ENCODE peak calls at places on chromosomes 11 and 22, in four cellular contexts. One of them, this sample, is unnamed.
A peak's percentile ranks its signal among the peaks of the same experiment; 100 is the strongest.

GRCh38 chr11:9065614-9066431 is 25.6 kb downstream of the SCUBE2 start:
- DNase-seq in HCT116: no peak
- DNase-seq in neuronal stem cell: no peak
- DNase-seq in fibroblast of lung: no peak
- DNase-seq in this sample: peak; percentile 24

GRCh38 chr11:35404397-35404775 is 15.0 kb downstream of the SLC1A2 start:
- DNase-seq in HCT116: no peak
- DNase-seq in neuronal stem cell: no peak
- DNase-seq in fibroblast of lung: peak; percentile 45
- DNase-seq in this sample: peak; percentile 38

GRCh38 chr11:2300936-2301630 is 635 bp downstream of the C11orf21 start:
- DNase-seq in HCT116: no peak
- DNase-seq in neuronal stem cell: no peak
- DNase-seq in fibroblast of lung: no peak
- DNase-seq in this sample: no peak

GRCh38 chr11:101321222-101321621 is 191.6 kb upstream of the PGR start:
- DNase-seq in fibroblast of lung: no peak
- DNase-seq in neuronal stem cell: no peak
- DNase-seq in HCT116: no peak
- DNase-seq in this sample: no peak

GRCh38 chr11:134741453-134742227 is 329.6 kb upstream of the B3GAT1 start:
- DNase-seq in neuronal stem cell: no peak
- DNase-seq in HCT116: no peak
- DNase-seq in fibroblast of lung: peak; percentile 44
- DNase-seq in this sample: peak; percentile 53

GRCh38 chr11:122189259-122189658 is 73.2 kb upstream of the BLID start:
- DNase-seq in neuronal stem cell: no peak
- DNase-seq in fibroblast of lung: peak; percentile 95
- DNase-seq in HCT116: peak; percentile 90
- DNase-seq in this sample: peak; percentile 98

GRCh38 chr22:48702573-48703264 is 1125.0 kb downstream of the BRD1 start:
- DNase-seq in fibroblast of lung: no peak
- DNase-seq in neuronal stem cell: no peak
- DNase-seq in HCT116: no peak
- DNase-seq in this sample: no peak

GRCh38 chr11:122069946-122070345 is 46.1 kb downstream of the BLID start:
- DNase-seq in fibroblast of lung: peak; percentile 92
- DNase-seq in HCT116: no peak
- DNase-seq in neuronal stem cell: peak; percentile 83
- DNase-seq in this sample: peak; percentile 91

GRCh38 chr22:24146791-24147353 is 34.4 kb upstream of the SUSD2 start:
- DNase-seq in neuronal stem cell: no peak
- DNase-seq in fibroblast of lung: peak; percentile 93
- DNase-seq in HCT116: no peak
- DNase-seq in this sample: peak; percentile 92

GRCh38 chr11:69876013-69876412 is 56.8 kb upstream of the FGF3 start:
- DNase-seq in neuronal stem cell: no peak
- DNase-seq in fibroblast of lung: no peak
- DNase-seq in HCT116: no peak
- DNase-seq in this sample: no peak

GRCh38 chr11:73249304-73249703 is 22.8 kb upstream of the P2RY6 start:
- DNase-seq in HCT116: no peak
- DNase-seq in neuronal stem cell: no peak
- DNase-seq in fibroblast of lung: no peak
- DNase-seq in this sample: peak; percentile 22

GRCh38 chr22:46753761-46754109 is 8.7 kb upstream of the TBC1D22A start:
- DNase-seq in HCT116: no peak
- DNase-seq in neuronal stem cell: no peak
- DNase-seq in fibroblast of lung: no peak
- DNase-seq in this sample: no peak

GRCh38 chr11:68859123-68859522 is 17.4 kb upstream of the CPT1A start:
- DNase-seq in HCT116: no peak
- DNase-seq in fibroblast of lung: no peak
- DNase-seq in neuronal stem cell: no peak
- DNase-seq in this sample: no peak

GRCh38 chr11:111376453-111376871 is 2.6 kb downstream of the POU2AF1 start:
- DNase-seq in HCT116: no peak
- DNase-seq in neuronal stem cell: no peak
- DNase-seq in fibroblast of lung: no peak
- DNase-seq in this sample: no peak

GRCh38 chr11:111379500-111380136 is 543 bp upstream of the POU2AF1 start:
- DNase-seq in HCT116: no peak
- DNase-seq in fibroblast of lung: no peak
- DNase-seq in neuronal stem cell: no peak
- DNase-seq in this sample: no peak

GRCh38 chr11:111378773-111379499 is at the start of gene POU2AF1:
- DNase-seq in fibroblast of lung: no peak
- DNase-seq in neuronal stem cell: no peak
- DNase-seq in HCT116: no peak
- DNase-seq in this sample: peak; percentile 43

GRCh38 chr11:111382451-111382850 is 3.4 kb upstream of the POU2AF1 start:
- DNase-seq in fibroblast of lung: no peak
- DNase-seq in HCT116: no peak
- DNase-seq in neuronal stem cell: no peak
- DNase-seq in this sample: no peak

DNA sequence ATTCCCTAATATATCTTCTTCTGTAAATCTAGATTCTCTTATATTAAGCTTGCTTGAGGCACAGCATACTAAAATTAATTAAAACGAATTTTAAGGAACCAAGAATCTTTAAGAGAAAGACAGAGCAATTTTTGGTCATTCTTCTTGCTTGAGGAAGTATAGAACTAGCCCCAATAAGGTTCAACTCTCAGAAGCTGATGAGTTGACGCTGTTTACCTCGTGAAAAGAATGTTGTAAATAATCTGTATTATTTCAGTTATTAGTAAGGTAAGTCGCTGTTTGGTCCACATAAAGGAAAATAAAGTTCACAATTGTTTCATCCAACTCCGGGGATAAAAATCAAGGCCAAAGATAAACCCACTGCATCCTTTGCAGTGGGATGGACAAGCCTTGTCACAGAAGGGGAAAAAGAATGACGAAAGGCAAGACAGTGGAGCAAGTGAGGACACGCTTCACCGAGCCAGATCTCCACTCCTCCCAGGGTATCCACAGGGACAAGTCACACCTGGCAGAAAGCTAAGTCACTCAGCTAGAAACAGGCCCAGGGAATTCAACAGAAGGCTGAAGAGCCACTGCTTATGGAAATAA is 796 bp downstream of the POU2AF1 start:
- DNase-seq in neuronal stem cell: no peak
- DNase-seq in fibroblast of lung: no peak
- DNase-seq in HCT116: no peak
- DNase-seq in this sample: no peak
- H3K27ac ChIP-seq in neuronal stem cell: no peak overlapping the region
- H3K27ac ChIP-seq in fibroblast of lung: no peak overlapping the region
- H3K27ac ChIP-seq in HCT116: no peak overlapping the region
- H3K27ac ChIP-seq in this sample: no peak overlapping the region

GRCh38 chr11:59141673-59142460 is 789 bp upstream of the FAM111A start:
- DNase-seq in neuronal stem cell: no peak
- DNase-seq in HCT116: no peak
- DNase-seq in fibroblast of lung: peak; percentile 17
- DNase-seq in this sample: peak; percentile 68
- H3K27ac ChIP-seq in neuronal stem cell: no peak overlapping the region
- H3K27ac ChIP-seq in HCT116: peak overlapping the region; percentile 67
- H3K27ac ChIP-seq in fibroblast of lung: peak overlapping the region; percentile 97
- H3K27ac ChIP-seq in this sample: peak overlapping the region; percentile 82

DNA sequence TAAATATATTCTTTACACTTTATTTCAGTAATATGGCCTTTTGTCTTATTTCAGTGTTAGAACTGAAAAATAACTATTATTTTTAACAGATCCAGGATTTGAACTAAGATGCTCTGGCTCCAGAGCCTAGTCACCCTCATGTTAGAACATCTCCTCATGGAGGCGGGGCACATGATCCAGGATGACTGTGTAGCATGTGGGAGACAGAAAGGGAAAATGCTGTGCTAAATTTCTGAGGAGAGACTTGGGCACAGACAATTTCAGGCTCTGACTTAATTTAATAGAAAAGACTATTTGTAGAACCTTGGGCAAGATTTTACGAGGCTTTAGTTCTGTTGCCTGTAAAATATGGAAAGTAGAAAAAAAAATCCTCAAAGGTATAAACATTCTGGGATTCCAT is 24.1 kb downstream of the CTSC start:
- DNase-seq in fibroblast of lung: no peak
- DNase-seq in HCT116: no peak
- DNase-seq in neuronal stem cell: no peak
- DNase-seq in this sample: peak; percentile 27
- H3K27ac ChIP-seq in fibroblast of lung: no peak overlapping the region
- H3K27ac ChIP-seq in HCT116: no peak overlapping the region
- H3K27ac ChIP-seq in neuronal stem cell: no peak overlapping the region
- H3K27ac ChIP-seq in this sample: no peak overlapping the region

GRCh38 chr11:63763506-63764200 is 4.9 kb downstream of the ZFTA start:
- DNase-seq in fibroblast of lung: peak; percentile 18
- DNase-seq in HCT116: no peak
- DNase-seq in neuronal stem cell: peak; percentile 76
- DNase-seq in this sample: no peak

GRCh38 chr11:63766501-63767270 is 1.9 kb downstream of the ZFTA start:
- DNase-seq in neuronal stem cell: no peak
- DNase-seq in fibroblast of lung: no peak
- DNase-seq in HCT116: no peak
- DNase-seq in this sample: no peak

GRCh38 chr11:63765688-63766241 is 2.8 kb downstream of the ZFTA start:
- DNase-seq in neuronal stem cell: no peak
- DNase-seq in fibroblast of lung: no peak
- DNase-seq in HCT116: no peak
- DNase-seq in this sample: no peak

GRCh38 chr11:63764201-63764711 is 4.3 kb downstream of the ZFTA start:
- DNase-seq in HCT116: no peak
- DNase-seq in neuronal stem cell: no peak
- DNase-seq in fibroblast of lung: no peak
- DNase-seq in this sample: no peak

GRCh38 chr11:63764712-63765631 is 3.6 kb downstream of the ZFTA start:
- DNase-seq in HCT116: no peak
- DNase-seq in fibroblast of lung: peak; percentile 15
- DNase-seq in neuronal stem cell: no peak
- DNase-seq in this sample: no peak
- H3K27ac ChIP-seq in HCT116: no peak overlapping the region
- H3K27ac ChIP-seq in fibroblast of lung: no peak overlapping the region
- H3K27ac ChIP-seq in neuronal stem cell: peak overlapping the region; percentile 93
- H3K27ac ChIP-seq in this sample: no peak overlapping the region

DNA sequence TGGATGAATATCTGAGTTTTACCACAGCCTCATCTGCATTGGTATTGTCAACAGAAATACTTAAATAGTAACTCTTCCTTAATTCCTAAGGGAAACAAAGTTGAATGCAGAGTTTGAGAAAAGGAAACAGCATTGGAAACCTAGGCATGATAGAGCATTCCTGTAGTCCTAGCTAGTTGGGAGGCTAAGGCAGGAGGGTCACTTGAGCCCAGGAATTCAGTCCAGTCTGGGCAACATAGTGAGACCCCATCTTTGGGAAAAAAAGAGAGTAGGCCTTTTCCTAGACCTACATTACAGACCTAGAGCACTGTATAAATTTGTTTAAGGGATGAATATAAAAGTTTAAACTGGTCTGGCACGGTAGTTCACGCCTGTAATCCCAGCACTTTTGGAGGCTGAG is 13.4 kb downstream of the PAFAH1B2 start:
- DNase-seq in neuronal stem cell: no peak
- DNase-seq in HCT116: no peak
- DNase-seq in fibroblast of lung: no peak
- DNase-seq in this sample: no peak
- H3K27ac ChIP-seq in neuronal stem cell: no peak overlapping the region
- H3K27ac ChIP-seq in HCT116: no peak overlapping the region
- H3K27ac ChIP-seq in fibroblast of lung: no peak overlapping the region
- H3K27ac ChIP-seq in this sample: no peak overlapping the region

DNA sequence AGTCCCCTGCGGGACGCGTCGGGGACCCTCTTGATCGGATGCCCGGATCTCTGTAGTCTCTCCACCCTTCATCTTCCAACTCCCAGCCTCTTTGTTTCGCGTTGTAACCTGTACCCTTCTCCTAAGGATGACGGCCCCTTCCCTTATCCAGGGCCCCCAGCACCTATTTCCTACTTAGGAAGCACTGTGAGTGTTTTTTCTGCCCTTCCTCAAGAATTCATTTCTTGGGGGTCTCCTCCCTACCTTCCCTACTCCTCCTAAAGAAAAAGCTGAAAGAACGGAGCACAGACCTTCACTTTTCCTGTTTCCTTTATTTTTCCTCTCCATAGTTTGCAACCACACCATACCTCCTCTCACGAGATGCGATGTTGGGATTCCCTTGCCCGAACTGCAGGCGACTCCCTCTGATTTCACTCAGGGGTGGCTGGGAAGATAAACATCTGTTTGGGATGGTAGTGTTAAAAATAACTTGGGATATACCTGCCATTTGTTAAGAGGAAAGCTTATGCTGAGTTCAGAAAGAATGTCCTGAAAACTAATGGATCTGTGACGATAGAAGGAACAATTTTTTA is 593 bp downstream of the FAM118B start:
- DNase-seq in fibroblast of lung: peak; percentile 21
- DNase-seq in HCT116: no peak
- DNase-seq in neuronal stem cell: no peak
- DNase-seq in this sample: peak; percentile 24
- H3K27ac ChIP-seq in fibroblast of lung: peak overlapping the region; percentile 72
- H3K27ac ChIP-seq in HCT116: peak overlapping the region; percentile 7
- H3K27ac ChIP-seq in neuronal stem cell: no peak overlapping the region
- H3K27ac ChIP-seq in this sample: peak overlapping the region; percentile 52

GRCh38 chr22:23098230-23098705 is 27.9 kb downstream of the GNAZ start:
- DNase-seq in fibroblast of lung: no peak
- DNase-seq in neuronal stem cell: no peak
- DNase-seq in HCT116: no peak
- DNase-seq in this sample: no peak
- H3K27ac ChIP-seq in fibroblast of lung: no peak overlapping the region
- H3K27ac ChIP-seq in neuronal stem cell: no peak overlapping the region
- H3K27ac ChIP-seq in HCT116: no peak overlapping the region
- H3K27ac ChIP-seq in this sample: no peak overlapping the region

GRCh38 chr11:10728154-10728553 is 22.9 kb upstream of the CTR9 start:
- DNase-seq in fibroblast of lung: no peak
- DNase-seq in HCT116: no peak
- DNase-seq in neuronal stem cell: no peak
- DNase-seq in this sample: no peak

GRCh38 chr11:10728779-10729472 is 22.1 kb upstream of the CTR9 start:
- DNase-seq in HCT116: no peak
- DNase-seq in fibroblast of lung: peak; percentile 40
- DNase-seq in neuronal stem cell: peak; percentile 51
- DNase-seq in this sample: peak; percentile 35

GRCh38 chr11:10731064-10731680 is 19.9 kb upstream of the CTR9 start:
- DNase-seq in neuronal stem cell: no peak
- DNase-seq in HCT116: no peak
- DNase-seq in fibroblast of lung: no peak
- DNase-seq in this sample: peak; percentile 36

GRCh38 chr11:10727259-10727851 is 23.7 kb upstream of the CTR9 start:
- DNase-seq in fibroblast of lung: peak; percentile 28
- DNase-seq in neuronal stem cell: no peak
- DNase-seq in HCT116: no peak
- DNase-seq in this sample: peak; percentile 77

GRCh38 chr11:10730151-10730550 is 20.9 kb upstream of the CTR9 start:
- DNase-seq in HCT116: no peak
- DNase-seq in neuronal stem cell: no peak
- DNase-seq in fibroblast of lung: no peak
- DNase-seq in this sample: no peak
- H3K27ac ChIP-seq in HCT116: no peak overlapping the region
- H3K27ac ChIP-seq in neuronal stem cell: no peak overlapping the region
- H3K27ac ChIP-seq in fibroblast of lung: no peak overlapping the region
- H3K27ac ChIP-seq in this sample: no peak overlapping the region

This sample was measured in IMR-90.